ENCODE peak calls at places on chromosomes 5 and 9, in six cellular contexts. M is SK-N-SH, I is IMR-90, N is A549, D is HepG2, Y is GM12878. X is an unnamed sample.

GRCh38 chr5:124754206-124754927 is 7.9 kb upstream of the ZNF608 start:
- DNase-seq in M (no peak), I (no peak), N (no peak), D (no peak), Y (no peak), X (no peak)

GRCh38 chr5:41637869-41638268 is 127.5 kb upstream of the PLCXD3 start:
- DNase-seq in M (no peak), I (no peak), N (peak; percentile 3), D (no peak), Y (no peak), X (no peak)

GRCh38 chr9:74846771-74847170 is 41.0 kb downstream of the TRPM6 start:
- DNase-seq in M (no peak), I (peak; percentile 6), N (peak; percentile 9), D (peak; percentile 4), Y (no peak), X (no peak)

GRCh38 chr9:125409637-125410521 is 148.3 kb downstream of the GAPVD1 start:
- DNase-seq in M (peak; percentile 79), I (peak; percentile 53), N (peak; percentile 86), D (peak; percentile 48), Y (no peak), X (peak; percentile 97)

GRCh38 chr5:180135967-180136641 is 64.5 kb upstream of the RNF130 start:
- DNase-seq in M (no peak), I (no peak), N (no peak), D (no peak), Y (no peak), X (no peak)

GRCh38 chr5:83277154-83277553 is 194.4 kb upstream of the VCAN start:
- DNase-seq in M (no peak), I (no peak), N (no peak), D (no peak), Y (no peak), X (no peak)

GRCh38 chr5:176392526-176392925 is 4.0 kb downstream of the HIGD2A start:
- DNase-seq in M (no peak), I (no peak), N (no peak), D (no peak), Y (no peak), X (no peak)

GRCh38 chr9:91427873-91428272 is 4.2 kb upstream of the NFIL3 start:
- DNase-seq in M (no peak), I (peak; percentile 76), N (peak; percentile 42), D (peak; percentile 36), Y (no peak), X (no peak)

GRCh38 chr5:107799306-107799705 is 128.6 kb upstream of the EFNA5 start:
- DNase-seq in M (peak; percentile 16), I (no peak), N (no peak), D (no peak), Y (no peak), X (no peak)

GRCh38 chr5:139985733-139986132 is 57.4 kb downstream of the NRG2 start:
- DNase-seq in M (no peak), I (peak; percentile 68), N (peak; percentile 18), D (peak; percentile 21), Y (peak; percentile 20), X (peak; percentile 65)

GRCh38 chr5:143922718-143923117 is 110.8 kb downstream of the HMHB1 start:
- DNase-seq in M (no peak), I (peak; percentile 65), N (peak; percentile 38), D (no peak), Y (no peak), X (no peak)

GRCh38 chr5:16992006-16992405 is 55.9 kb upstream of the MYO10 start:
- DNase-seq in M (no peak), I (peak; percentile 71), N (no peak), D (no peak), Y (no peak), X (no peak)

GRCh38 chr5:139178948-139179347 is 19.2 kb downstream of the SIL1 start:
- DNase-seq in M (no peak), I (peak; percentile 41), N (no peak), D (no peak), Y (no peak), X (peak; percentile 47)

GRCh38 chr5:27472000-27472763 is 433.8 kb upstream of the CDH9 start:
- DNase-seq in M (peak; percentile 3), I (peak; percentile 19), N (peak; percentile 96), D (peak; percentile 98), Y (peak; percentile 57), X (peak; percentile 65)

GRCh38 chr9:31142456-31142855 is 1242.0 kb upstream of the ACO1 start:
- DNase-seq in M (no peak), I (no peak), N (no peak), D (no peak), Y (no peak), X (no peak)

GRCh38 chr5:122839731-122840130 is 5.7 kb upstream of the SNX24 start:
- DNase-seq in M (no peak), I (peak; percentile 34), N (no peak), D (no peak), Y (no peak), X (no peak)

GRCh38 chr9:114745108-114745848 is 60.6 kb downstream of the TNFSF15 start:
- DNase-seq in M (no peak), I (no peak), N (no peak), D (no peak), Y (no peak), X (no peak)

GRCh38 chr5:137016783-137017324 is 482.3 kb downstream of the SPOCK1 start:
- DNase-seq in M (no peak), I (no peak), N (peak; percentile 7), D (no peak), Y (no peak), X (no peak)

GRCh38 chr5:68000805-68001204 is 214.8 kb upstream of the PIK3R1 start:
- DNase-seq in M (no peak), I (no peak), N (no peak), D (no peak), Y (no peak), X (no peak)

GRCh38 chr5:351084-351910 is 29.8 kb downstream of the AHRR start:
- DNase-seq in M (no peak), I (no peak), N (no peak), D (no peak), Y (no peak), X (no peak)

GRCh38 chr5:151492729-151493128 is 45.3 kb downstream of the SLC36A1 start:
- DNase-seq in M (no peak), I (peak; percentile 87), N (peak; percentile 32), D (no peak), Y (no peak), X (no peak)

GRCh38 chr5:39523821-39524220 is 99.0 kb upstream of the DAB2 start:
- DNase-seq in M (no peak), I (peak; percentile 84), N (no peak), D (no peak), Y (no peak), X (no peak)

GRCh38 chr5:140175367-140176027 is 509 bp downstream of the CYSTM1 start:
- DNase-seq in M (peak; percentile 83), I (peak; percentile 56), N (peak; percentile 63), D (peak; percentile 52), Y (no peak), X (peak; percentile 74)

GRCh38 chr5:175286981-175287380 is 157.0 kb downstream of the DRD1 start:
- DNase-seq in M (no peak), I (no peak), N (no peak), D (no peak), Y (no peak), X (no peak)

GRCh38 chr5:78829811-78830499 is 155.2 kb downstream of the ARSB start:
- DNase-seq in M (peak; percentile 22), I (peak; percentile 25), N (no peak), D (no peak), Y (no peak), X (no peak)

GRCh38 chr9:83242066-83242465 is 179.1 kb upstream of the RASEF start:
- DNase-seq in M (no peak), I (no peak), N (no peak), D (no peak), Y (no peak), X (no peak)

GRCh38 chr5:78757269-78758053 is 108.9 kb upstream of the LHFPL2 start:
- DNase-seq in M (no peak), I (peak; percentile 69), N (peak; percentile 42), D (peak; percentile 46), Y (peak; percentile 66), X (no peak)

DNA sequence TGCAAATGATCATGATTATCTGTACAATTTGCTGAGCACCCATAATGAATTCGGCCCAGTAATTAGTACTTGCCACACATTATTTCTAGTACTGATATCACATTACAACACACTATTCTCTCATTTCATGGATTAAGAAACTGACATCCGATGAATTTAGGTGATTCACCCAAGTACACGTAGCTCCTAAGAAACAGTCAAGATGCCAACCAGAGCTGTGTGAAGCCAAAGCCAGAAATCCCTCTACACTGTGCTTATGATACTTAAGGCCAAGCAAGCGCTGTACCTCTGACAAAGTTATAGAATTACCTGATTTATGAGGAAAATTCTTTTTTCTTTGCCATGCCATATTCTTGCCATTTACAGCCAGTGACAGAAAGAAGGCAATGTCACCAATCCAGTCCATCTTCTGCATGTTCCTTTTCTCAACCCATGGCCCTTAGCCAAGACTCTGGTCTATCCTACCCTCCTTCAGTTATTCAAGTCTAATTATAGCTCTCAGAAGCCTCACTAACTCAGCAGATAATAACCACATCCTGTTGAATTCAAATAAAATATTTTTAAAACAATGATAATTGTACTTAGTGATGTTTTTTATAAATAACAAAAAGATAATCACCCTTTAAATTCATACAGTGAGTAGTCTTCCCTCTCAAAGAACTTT is 74.3 kb upstream of the PTGER4 start:
- DNase-seq in M (no peak), I (peak; percentile 27), N (no peak), D (no peak), Y (no peak), X (no peak)
- H3K4me3 ChIP-seq in M (no peak overlapping the region), I (no peak overlapping the region), N (no peak overlapping the region), D (no peak overlapping the region), Y (no peak overlapping the region), X (no peak overlapping the region)

DNA sequence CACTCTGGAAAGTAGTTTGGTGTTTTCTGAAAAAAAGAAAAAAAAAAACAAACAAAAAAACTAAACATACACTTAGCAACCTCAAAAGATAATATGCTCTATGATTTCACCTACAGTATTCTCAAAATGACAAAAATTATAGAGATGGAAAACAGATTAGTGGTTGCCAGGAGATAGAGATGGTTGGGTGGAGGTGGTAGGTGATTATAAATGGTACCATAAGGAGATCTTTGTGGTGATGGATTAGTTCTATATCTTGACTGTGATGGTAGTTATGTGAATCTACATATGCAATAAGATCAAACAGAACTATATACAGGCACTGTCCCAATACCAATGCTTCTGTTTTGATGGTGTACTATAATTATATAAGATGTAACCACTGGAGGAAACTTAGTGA is 32.0 kb downstream of the PTBP3 start:
- DNase-seq in M (no peak), I (no peak), N (no peak), D (no peak), Y (no peak), X (no peak)
- TF ChIP-seq SMC3 in M (no peak), I (no peak), N (no peak), D (no peak), Y (no peak), X (no peak)

DNA sequence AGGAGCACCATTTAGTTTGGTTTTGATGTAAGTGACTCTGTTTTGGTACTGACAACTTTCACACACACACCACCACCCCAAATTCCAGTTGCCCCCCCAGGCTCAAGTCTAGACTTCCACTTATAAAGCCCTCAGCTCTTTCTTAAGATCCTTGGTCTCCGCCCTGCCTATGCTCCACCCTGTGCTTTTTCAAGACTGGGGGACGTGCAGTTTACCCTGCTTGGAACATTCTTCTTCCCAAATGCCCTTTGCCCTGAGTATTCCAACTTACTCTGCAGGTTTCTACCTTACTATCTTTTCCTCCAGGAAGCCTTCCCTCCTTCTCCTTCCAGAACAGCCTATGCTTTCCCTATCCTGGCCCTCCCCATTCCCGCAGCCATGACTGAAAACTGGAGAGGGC is 1.5 kb upstream of the TRIM14 start:
- DNase-seq in M (no peak), I (no peak), N (no peak), D (no peak), Y (no peak), X (no peak)
- H3K4me3 ChIP-seq in M (no peak overlapping the region), I (no peak overlapping the region), N (no peak overlapping the region), D (no peak overlapping the region), Y (no peak overlapping the region), X (no peak overlapping the region)

GRCh38 chr5:141664733-141665461 is 13.7 kb upstream of the FCHSD1 start:
- DNase-seq in M (peak; percentile 90), I (peak; percentile 58), N (peak; percentile 69), D (peak; percentile 56), Y (peak; percentile 31), X (peak; percentile 86)
- TF ChIP-seq SMC3 in M (peak; percentile 67), I (peak; percentile 62), N (peak; percentile 73), D (peak; percentile 66), Y (peak; percentile 61), X (peak; percentile 86)